ENCODE peak calls at places on chromosomes 3 and 15, in four cellular contexts. R is fibroblast of mammary gland; B is CD8-positive, alpha-beta T cell; K is adrenal gland. J is an unnamed sample.

GRCh38 chr15:50055333-50056278 is 63.4 kb downstream of the ATP8B4 start:
- DNase-seq in R (peak; percentile 99), B (no peak), K (no peak), J (peak; percentile 46)

GRCh38 chr3:17942856-17943255 is 200.4 kb upstream of the TBC1D5 start:
- DNase-seq in R (peak; percentile 2), B (no peak), K (no peak), J (no peak)

GRCh38 chr3:108780235-108780634 is 23.0 kb upstream of the RETNLB start:
- DNase-seq in R (no peak), B (peak; percentile 10), K (no peak), J (no peak)

GRCh38 chr3:194220776-194221735 is 85.1 kb downstream of the HES1 start:
- DNase-seq in R (no peak), B (no peak), K (no peak), J (no peak)

GRCh38 chr3:125231895-125232294 is 19.3 kb upstream of the SLC12A8 start:
- DNase-seq in R (peak; percentile 70), B (no peak), K (no peak), J (peak; percentile 29)

GRCh38 chr15:71530116-71530515 is 280.2 kb upstream of the NR2E3 start:
- DNase-seq in R (no peak), B (no peak), K (no peak), J (no peak)

GRCh38 chr15:79922512-79923067 is 25.8 kb upstream of the MTHFS start:
- DNase-seq in R (no peak), B (no peak), K (no peak), J (no peak)

GRCh38 chr15:54687628-54688027 is 509.1 kb downstream of the RSL24D1 start:
- DNase-seq in R (no peak), B (no peak), K (no peak), J (no peak)

GRCh38 chr3:32975891-32976290 is 24.4 kb downstream of the CCR4 start:
- DNase-seq in R (no peak), B (no peak), K (no peak), J (no peak)

GRCh38 chr15:91186892-91187644 is 87.0 kb downstream of the SV2B start:
- DNase-seq in R (peak; percentile 6), B (no peak), K (peak; percentile 22), J (no peak)

GRCh38 chr3:50674349-50675178 is at the start of gene DOCK3:
- DNase-seq in R (peak; percentile 17), B (peak; percentile 29), K (peak; percentile 51), J (no peak)

GRCh38 chr3:46407976-46408375 is 917 bp downstream of the CCRL2 start:
- DNase-seq in R (no peak), B (no peak), K (no peak), J (no peak)

GRCh38 chr3:10389341-10389740 is 68.4 kb upstream of the SEC13 start:
- DNase-seq in R (no peak), B (no peak), K (no peak), J (no peak)

GRCh38 chr15:63048115-63048985 is 5.8 kb downstream of the TPM1 start:
- DNase-seq in R (peak; percentile 91), B (peak; percentile 65), K (peak; percentile 94), J (peak; percentile 88)

GRCh38 chr3:175041369-175041768 is 182.2 kb downstream of the NAALADL2 start:
- DNase-seq in R (no peak), B (no peak), K (no peak), J (no peak)

GRCh38 chr3:196378442-196378841 is 40.3 kb upstream of the TM4SF19 start:
- DNase-seq in R (peak; percentile 3), B (no peak), K (no peak), J (no peak)

GRCh38 chr15:68345481-68345880 is 67.9 kb downstream of the FEM1B start:
- DNase-seq in R (no peak), B (no peak), K (no peak), J (no peak)

GRCh38 chr3:69214241-69214640 is 91.8 kb upstream of the LMOD3 start:
- DNase-seq in R (no peak), B (no peak), K (no peak), J (no peak)

GRCh38 chr3:101512521-101513418 is at the start of gene SENP7:
- DNase-seq in R (peak; percentile 79), B (peak; percentile 38), K (peak; percentile 90), J (peak; percentile 44)

GRCh38 chr3:194755689-194756459 is 70.2 kb downstream of the FAM43A start:
- DNase-seq in R (no peak), B (no peak), K (no peak), J (no peak)

GRCh38 chr15:73951044-73951561 is 24.8 kb downstream of the LOXL1 start:
- DNase-seq in R (peak; percentile 98), B (peak; percentile 53), K (peak; percentile 96), J (peak; percentile 86)

GRCh38 chr3:186953011-186953487 is 22.7 kb downstream of the ST6GAL1 start:
- DNase-seq in R (no peak), B (no peak), K (no peak), J (no peak)

GRCh38 chr3:121979246-121979645 is 42.8 kb downstream of the ILDR1 start:
- DNase-seq in R (no peak), B (no peak), K (no peak), J (no peak)

GRCh38 chr3:66092175-66092990 is 53.7 kb upstream of the MAGI1 start:
- DNase-seq in R (no peak), B (no peak), K (no peak), J (no peak)

GRCh38 chr15:100373037-100373896 is 31.5 kb upstream of the ADAMTS17 start:
- DNase-seq in R (no peak), B (no peak), K (no peak), J (no peak)

GRCh38 chr15:62112051-62112450 is 45.3 kb downstream of the C2CD4A start:
- DNase-seq in R (no peak), B (no peak), K (no peak), J (no peak)

GRCh38 chr15:100595964-100596363 is 6.0 kb downstream of the LINS1 start:
- DNase-seq in R (no peak), B (no peak), K (no peak), J (no peak)

GRCh38 chr3:191085091-191085490 is 114.0 kb upstream of the OSTN start:
- DNase-seq in R (peak; percentile 76), B (no peak), K (no peak), J (no peak)

GRCh38 chr15:62390793-62391543 is 225.9 kb upstream of the C2CD4B start:
- DNase-seq in R (peak; percentile 33), B (no peak), K (peak; percentile 43), J (no peak)

GRCh38 chr15:71746719-71747118 is 63.6 kb upstream of the NR2E3 start:
- DNase-seq in R (no peak), B (no peak), K (no peak), J (no peak)

GRCh38 chr3:28224430-28224829 is 17.0 kb upstream of the CMC1 start:
- DNase-seq in R (no peak), B (no peak), K (no peak), J (no peak)

GRCh38 chr3:137770821-137771399 is 6.8 kb downstream of the SOX14 start:
- DNase-seq in R (no peak), B (no peak), K (no peak), J (no peak)

GRCh38 chr15:49823987-49824538 is 203.2 kb downstream of the DTWD1 start:
- DNase-seq in R (no peak), B (no peak), K (no peak), J (no peak)

GRCh38 chr3:55629432-55629831 is 142.3 kb upstream of the WNT5A start:
- DNase-seq in R (no peak), B (no peak), K (no peak), J (no peak)

DNA sequence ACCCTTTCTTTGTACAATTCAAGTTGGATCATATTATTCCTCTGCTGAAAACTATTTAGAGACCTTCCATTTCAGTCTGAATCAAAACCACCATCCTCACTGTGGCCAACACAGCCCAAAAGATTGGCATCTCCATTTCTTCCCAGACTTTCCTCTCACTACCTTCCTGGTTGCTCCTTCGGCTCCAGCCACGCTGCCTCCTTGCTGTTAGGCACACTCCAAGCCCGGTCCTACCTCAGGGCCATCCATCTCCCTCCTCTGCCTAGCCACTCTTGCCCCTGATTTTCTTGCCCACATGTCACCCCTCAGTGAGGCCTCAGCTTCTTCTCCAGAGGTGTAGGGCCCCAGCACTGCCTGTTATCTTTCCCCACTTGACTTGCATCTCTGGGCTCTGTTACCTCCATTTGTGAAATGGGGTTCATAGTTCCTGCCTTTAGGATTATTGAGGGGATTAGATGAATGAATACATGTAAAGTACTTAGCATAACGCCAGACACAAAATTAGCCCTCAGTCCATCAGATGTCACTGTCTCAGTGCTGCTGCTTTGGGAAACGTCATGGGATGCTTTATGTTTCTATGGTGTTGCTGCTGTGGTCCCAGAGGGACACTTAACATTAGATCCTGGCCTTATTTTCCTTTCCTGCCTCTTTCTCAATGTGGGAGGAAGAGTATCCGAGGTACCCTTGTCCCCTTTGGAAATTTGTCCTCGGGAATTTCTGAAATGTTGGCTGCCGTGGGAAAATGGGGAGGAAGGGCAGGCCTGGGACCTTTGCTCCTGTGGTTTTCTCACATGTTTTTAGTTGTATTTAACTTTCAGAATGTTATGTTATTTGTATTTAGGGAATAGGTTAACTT is 31.3 kb downstream of the SNRK start:
- DNase-seq in R (peak; percentile 73), B (no peak), K (no peak), J (no peak)
- TF ChIP-seq CTCF in R (no peak), B (no peak), K (no peak), J (no peak)

GRCh38 chr3:52443791-52444687 is 864 bp downstream of the SEMA3G start:
- DNase-seq in R (no peak), B (no peak), K (no peak), J (no peak)

GRCh38 chr3:52446631-52447511 is 2.0 kb upstream of the SEMA3G start:
- DNase-seq in R (peak; percentile 53), B (peak; percentile 45), K (peak; percentile 78), J (no peak)

GRCh38 chr3:52443268-52443610 is 1.7 kb downstream of the SEMA3G start:
- DNase-seq in R (no peak), B (no peak), K (no peak), J (no peak)

GRCh38 chr3:52446042-52446441 is 1.1 kb upstream of the SEMA3G start:
- DNase-seq in R (no peak), B (no peak), K (no peak), J (no peak)

GRCh38 chr3:52444860-52445793 is at the start of gene SEMA3G:
- DNase-seq in R (peak; percentile 26), B (peak; percentile 46), K (no peak), J (no peak)
- H3K4me3 ChIP-seq in R (no peak within 1 kb of the TSS), B (no peak within 1 kb of the TSS), K (no peak within 1 kb of the TSS), J (no peak within 1 kb of the TSS)

GRCh38 chr15:69478259-69478687 is 25.7 kb downstream of the RPLP1 start:
- DNase-seq in R (peak; percentile 38), B (no peak), K (peak; percentile 45), J (no peak)
- TF ChIP-seq CTCF in R (peak; percentile 85), B (peak; percentile 83), K (peak; percentile 53), J (peak; percentile 88)

GRCh38 chr3:141370065-141370533 is 1.8 kb downstream of the ZBTB38 start:
- DNase-seq in R (peak; percentile 92), B (peak; percentile 25), K (peak; percentile 68), J (no peak)
- H3K4me3 ChIP-seq in R (peak overlapping the region; percentile 12), B (no peak overlapping the region), K (no peak overlapping the region), J (no peak overlapping the region)

GRCh38 chr3:23183731-23184130 is 19.4 kb upstream of the UBE2E2 start:
- DNase-seq in R (peak; percentile 56), B (no peak), K (peak; percentile 46), J (no peak)
- TF ChIP-seq CTCF in R (peak; percentile 53), B (no peak), K (peak; percentile 47), J (peak; percentile 69)